ENCODE peak calls at places on chromosomes 1 and 21, in eight cellular contexts. A is left ventricle myocardium inferior, N is BJ, S is lower lobe of right lung, K is dorsolateral prefrontal cortex, M is IMR-90, L is prostate gland, V is kidney epithelial cell. R is an unnamed sample.

GRCh38 chr1:64507897-64508296 is 38.0 kb downstream of the CACHD1 start:
- DNase-seq in A (no peak), N (no peak), S (no peak), K (no peak), M (no peak), L (no peak), V (no peak), R (no peak)

GRCh38 chr1:59427784-59428183 is 130.9 kb downstream of the FGGY start:
- DNase-seq in A (no peak), N (no peak), S (no peak), K (no peak), M (no peak), L (no peak), V (no peak), R (no peak)

GRCh38 chr21:45105906-45106485 is 31.6 kb downstream of the ADARB1 start:
- DNase-seq in A (no peak), N (no peak), S (no peak), K (no peak), M (no peak), L (no peak), V (no peak), R (no peak)

GRCh38 chr1:87612966-87613365 is 284.3 kb downstream of the LMO4 start:
- DNase-seq in A (no peak), N (no peak), S (no peak), K (no peak), M (no peak), L (no peak), V (no peak), R (no peak)

GRCh38 chr1:210233216-210233494 is 559 bp downstream of the SERTAD4 start:
- DNase-seq in A (no peak), N (no peak), S (no peak), K (no peak), M (no peak), L (no peak), V (no peak), R (no peak)

GRCh38 chr1:211738709-211739301 is 63.4 kb upstream of the NEK2 start:
- DNase-seq in A (no peak), N (no peak), S (no peak), K (no peak), M (peak), L (no peak), V (peak), R (no peak)

GRCh38 chr21:37554661-37555379 is 188.2 kb downstream of the DYRK1A start:
- DNase-seq in A (no peak), N (no peak), S (no peak), K (no peak), M (no peak), L (no peak), V (no peak), R (no peak)

GRCh38 chr1:234823191-234824176 is 213.5 kb upstream of the IRF2BP2 start:
- DNase-seq in A (no peak), N (no peak), S (no peak), K (no peak), M (no peak), L (no peak), V (no peak), R (no peak)

GRCh38 chr1:220990417-220991337 is 111.4 kb downstream of the HLX start:
- DNase-seq in A (no peak), N (no peak), S (no peak), K (no peak), M (peak), L (no peak), V (peak), R (peak)

GRCh38 chr1:35568975-35569395 is 4.1 kb upstream of the TFAP2E start:
- DNase-seq in A (no peak), N (no peak), S (peak), K (peak), M (peak), L (peak), V (no peak), R (no peak)

GRCh38 chr1:161738627-161739287 is 10.8 kb upstream of the DUSP12 start:
- DNase-seq in A (peak), N (no peak), S (peak), K (no peak), M (peak), L (no peak), V (no peak), R (no peak)

GRCh38 chr1:165696625-165697100 is 1.7 kb downstream of the ALDH9A1 start:
- DNase-seq in A (no peak), N (peak), S (no peak), K (no peak), M (peak), L (peak), V (no peak), R (peak)

GRCh38 chr1:7491089-7491817 is 279.8 kb upstream of the VAMP3 start:
- DNase-seq in A (no peak), N (peak), S (no peak), K (no peak), M (peak), L (no peak), V (no peak), R (peak)

GRCh38 chr1:157137051-157137772 is 983 bp downstream of the ETV3 start:
- DNase-seq in A (no peak), N (no peak), S (no peak), K (no peak), M (peak), L (peak), V (no peak), R (no peak)

GRCh38 chr1:115041654-115042053 is 12.0 kb downstream of the TSHB start:
- DNase-seq in A (no peak), N (no peak), S (no peak), K (no peak), M (no peak), L (no peak), V (no peak), R (no peak)

GRCh38 chr1:167305705-167306277 is 85.1 kb downstream of the POU2F1 start:
- DNase-seq in A (no peak), N (no peak), S (no peak), K (no peak), M (no peak), L (no peak), V (no peak), R (no peak)

GRCh38 chr1:213295860-213296259 is 244.8 kb downstream of the RPS6KC1 start:
- DNase-seq in A (no peak), N (no peak), S (no peak), K (no peak), M (no peak), L (no peak), V (no peak), R (no peak)

GRCh38 chr1:2582401-2582800 is 4.2 kb upstream of the PRXL2B start:
- DNase-seq in A (no peak), N (no peak), S (peak), K (no peak), M (no peak), L (no peak), V (no peak), R (no peak)

GRCh38 chr1:243818978-243819377 is 31.1 kb downstream of the AKT3 start:
- DNase-seq in A (no peak), N (no peak), S (no peak), K (no peak), M (no peak), L (no peak), V (no peak), R (no peak)

GRCh38 chr1:93056214-93056613 is 22.9 kb upstream of the MTF2 start:
- DNase-seq in A (no peak), N (no peak), S (no peak), K (no peak), M (peak), L (no peak), V (no peak), R (no peak)

GRCh38 chr1:192476802-192477298 is 98.7 kb upstream of the RGS1 start:
- DNase-seq in A (peak), N (no peak), S (peak), K (no peak), M (peak), L (no peak), V (no peak), R (no peak)

GRCh38 chr1:19682257-19682656 is 17.6 kb downstream of the HTR6 start:
- DNase-seq in A (no peak), N (peak), S (no peak), K (peak), M (peak), L (no peak), V (peak), R (peak)

GRCh38 chr1:18926315-18927081 is 24.1 kb upstream of the ALDH4A1 start:
- DNase-seq in A (peak), N (peak), S (no peak), K (no peak), M (peak), L (no peak), V (peak), R (no peak)

GRCh38 chr1:78833491-78833890 is 173.0 kb downstream of the ADGRL4 start:
- DNase-seq in A (no peak), N (peak), S (no peak), K (no peak), M (peak), L (no peak), V (peak), R (peak)

GRCh38 chr1:21126324-21126723 is 50.4 kb downstream of the EIF4G3 start:
- DNase-seq in A (no peak), N (no peak), S (no peak), K (no peak), M (no peak), L (no peak), V (no peak), R (no peak)

GRCh38 chr1:233972951-233973635 is 68.6 kb downstream of the SLC35F3 start:
- DNase-seq in A (no peak), N (no peak), S (no peak), K (no peak), M (no peak), L (no peak), V (no peak), R (no peak)

GRCh38 chr1:226891846-226892533 is 21.6 kb downstream of the PSEN2 start:
- DNase-seq in A (no peak), N (no peak), S (no peak), K (no peak), M (peak), L (no peak), V (no peak), R (no peak)

GRCh38 chr1:106924360-106924759 is 132.1 kb upstream of the PRMT6 start:
- DNase-seq in A (no peak), N (no peak), S (no peak), K (no peak), M (peak), L (no peak), V (peak), R (no peak)

GRCh38 chr1:219422811-219423598 is 189.9 kb downstream of the ZC3H11B start:
- DNase-seq in A (no peak), N (no peak), S (no peak), K (no peak), M (peak), L (no peak), V (peak), R (no peak)

GRCh38 chr1:41773144-41773571 is 145.6 kb downstream of the HIVEP3 start:
- DNase-seq in A (no peak), N (peak), S (no peak), K (no peak), M (peak), L (peak), V (peak), R (peak)

GRCh38 chr21:14753466-14754258 is 207.5 kb upstream of the SAMSN1 start:
- DNase-seq in A (no peak), N (no peak), S (no peak), K (no peak), M (no peak), L (no peak), V (no peak), R (no peak)

GRCh38 chr21:37149411-37149810 is 76.4 kb downstream of the TTC3 start:
- DNase-seq in A (no peak), N (peak), S (no peak), K (no peak), M (peak), L (no peak), V (no peak), R (peak)

GRCh38 chr1:41153750-41154274 is 88.3 kb downstream of the SCMH1 start:
- DNase-seq in A (no peak), N (no peak), S (no peak), K (no peak), M (no peak), L (no peak), V (no peak), R (no peak)

GRCh38 chr21:17903929-17904639 is 84.9 kb upstream of the C21orf91 start:
- DNase-seq in A (no peak), N (no peak), S (no peak), K (no peak), M (no peak), L (no peak), V (no peak), R (no peak)

GRCh38 chr21:17901458-17902092 is 82.4 kb upstream of the C21orf91 start:
- DNase-seq in A (no peak), N (no peak), S (no peak), K (no peak), M (peak), L (no peak), V (no peak), R (no peak)

GRCh38 chr21:17903029-17903806 is 84.1 kb upstream of the C21orf91 start:
- DNase-seq in A (no peak), N (no peak), S (no peak), K (no peak), M (peak), L (no peak), V (no peak), R (peak)

GRCh38 chr21:17900990-17901385 is 81.8 kb upstream of the C21orf91 start:
- DNase-seq in A (no peak), N (no peak), S (no peak), K (no peak), M (no peak), L (no peak), V (no peak), R (no peak)

DNA sequence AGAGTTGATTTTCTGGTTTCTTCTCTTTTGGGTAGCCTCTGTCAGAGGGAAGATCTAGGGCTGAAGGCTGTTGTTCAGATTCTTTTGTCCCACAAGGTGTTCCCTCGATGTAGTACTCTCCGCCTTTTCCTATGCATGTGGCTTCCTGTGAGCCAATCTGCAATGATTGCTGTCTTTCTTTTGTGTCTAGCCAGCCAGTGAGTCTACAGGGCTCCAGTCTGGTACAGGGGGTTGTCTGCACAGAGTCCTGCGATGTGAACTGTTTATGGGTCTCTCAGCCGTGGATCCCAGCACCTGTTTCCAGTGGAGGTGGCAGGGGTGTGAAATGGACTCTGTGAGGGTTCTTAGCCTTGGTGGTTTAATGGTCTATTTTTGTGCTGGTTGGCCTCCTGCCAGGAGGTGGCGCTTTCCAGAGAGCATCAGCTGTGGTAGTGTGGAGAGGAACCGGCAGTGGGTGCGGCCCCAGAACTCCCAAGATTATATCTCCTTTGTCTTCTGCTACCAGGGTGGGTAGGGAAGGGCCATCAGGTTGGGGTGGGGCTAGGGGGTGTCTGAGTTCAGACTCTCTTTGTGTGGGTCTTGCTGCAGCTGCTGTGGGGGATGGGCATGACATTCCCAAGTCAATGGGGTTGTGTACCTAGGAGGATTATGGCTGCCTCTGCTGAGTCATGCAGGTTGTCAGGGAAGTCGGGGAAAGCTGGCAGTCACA is 81.3 kb upstream of the C21orf91 start:
- DNase-seq in A (peak), N (no peak), S (no peak), K (no peak), M (no peak), L (no peak), V (no peak), R (no peak)
- H3K4me3 ChIP-seq in A (no peak), N (no peak), S (no peak), K (no peak), M (no peak), L (no peak), V (no peak), R (no peak)

GRCh38 chr21:36145259-36145658 is 10.4 kb downstream of the CBR3 start:
- DNase-seq in A (no peak), N (no peak), S (no peak), K (no peak), M (no peak), L (no peak), V (no peak), R (no peak)

GRCh38 chr21:36149788-36150187 is 6.8 kb upstream of the DOP1B start:
- DNase-seq in A (no peak), N (no peak), S (peak), K (no peak), M (no peak), L (no peak), V (no peak), R (no peak)

GRCh38 chr21:36147891-36148290 is 8.7 kb upstream of the DOP1B start:
- DNase-seq in A (no peak), N (peak), S (no peak), K (no peak), M (no peak), L (no peak), V (no peak), R (no peak)

GRCh38 chr21:36150192-36150711 is 6.4 kb upstream of the DOP1B start:
- DNase-seq in A (peak), N (no peak), S (peak), K (no peak), M (peak), L (no peak), V (no peak), R (no peak)

DNA sequence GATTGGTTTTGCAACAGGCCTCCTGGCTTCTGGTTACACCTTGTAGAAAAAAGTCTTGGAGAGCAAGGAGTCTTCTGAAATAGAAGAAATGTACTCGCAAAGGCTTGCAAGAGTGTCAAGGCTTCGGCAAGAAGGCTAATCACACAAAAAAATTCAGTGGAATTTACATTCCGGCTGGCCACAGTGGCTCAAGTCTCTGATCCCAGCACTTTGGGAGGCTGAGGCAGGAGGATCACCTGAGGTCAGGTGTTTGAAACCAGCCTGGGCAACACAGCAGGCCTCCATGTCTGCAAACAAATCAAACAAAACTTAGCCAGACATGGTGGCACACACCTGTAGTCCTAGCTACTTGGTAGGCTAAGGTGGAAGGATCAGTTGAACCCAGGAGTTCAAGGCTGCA is 7.7 kb upstream of the DOP1B start:
- DNase-seq in A (no peak), N (no peak), S (no peak), K (no peak), M (no peak), L (no peak), V (no peak), R (no peak)
- TF ChIP-seq CTCF in A (no peak), N (no peak), S (no peak), K (no peak), M (no peak), L (no peak), V (no peak), R (no peak)

GRCh38 chr1:66353207-66353606 is 180.7 kb upstream of the SGIP1 start:
- DNase-seq in A (no peak), N (no peak), S (no peak), K (peak), M (no peak), L (peak), V (no peak), R (no peak)
- H3K4me3 ChIP-seq in A (no peak), N (no peak), S (no peak), K (peak), M (no peak), L (no peak), V (no peak), R (no peak)

DNA sequence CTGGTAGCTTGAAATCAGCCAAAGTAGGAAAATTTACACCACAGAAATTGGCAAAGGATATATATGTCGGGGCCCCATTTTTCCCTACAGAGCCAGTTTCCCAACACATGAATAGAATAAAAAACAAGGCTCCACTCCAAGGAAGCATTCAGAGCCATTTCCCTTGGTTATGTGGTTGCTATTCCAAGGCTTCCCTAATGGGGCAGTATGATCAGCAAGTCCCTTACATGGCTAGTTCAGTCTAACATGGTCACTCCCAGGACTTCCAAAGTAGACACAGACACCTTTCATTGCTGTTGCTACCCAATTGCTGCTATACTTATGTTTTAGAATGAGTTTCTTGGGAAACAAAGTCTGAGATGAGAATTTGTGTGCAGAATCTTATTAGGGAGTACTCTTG is 93.1 kb downstream of the C21orf91 start:
- DNase-seq in A (no peak), N (no peak), S (no peak), K (no peak), M (peak), L (no peak), V (no peak), R (no peak)
- TF ChIP-seq CTCF in A (no peak), N (peak), S (peak), K (no peak), M (peak), L (no peak), V (peak), R (peak)

DNA sequence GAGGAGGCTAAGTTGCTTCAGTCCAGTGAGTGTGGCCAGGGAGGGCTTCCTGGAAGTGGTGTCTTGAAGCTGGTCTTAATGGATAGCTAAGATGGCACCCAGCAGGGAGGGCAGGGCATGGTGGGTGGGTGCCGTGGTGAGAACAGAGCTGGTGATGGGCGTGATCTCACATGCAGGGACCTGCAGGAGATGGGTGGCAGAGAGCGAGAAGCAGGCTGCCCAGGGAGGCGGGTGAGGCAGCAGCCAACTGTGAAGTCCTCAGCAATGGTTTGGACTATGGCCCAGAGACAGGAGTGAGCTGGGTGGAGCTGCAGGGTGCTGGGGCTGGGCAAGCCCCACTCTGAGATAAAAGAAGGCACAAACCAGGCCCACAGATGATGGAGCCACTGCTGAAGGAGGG is 50.7 kb downstream of the UMODL1 start:
- DNase-seq in A (no peak), N (no peak), S (no peak), K (no peak), M (no peak), L (peak), V (no peak), R (no peak)
- H3K4me3 ChIP-seq in A (no peak), N (no peak), S (no peak), K (no peak), M (no peak), L (no peak), V (no peak), R (no peak)

GRCh38 chr1:201827321-201828281 is 1.4 kb upstream of the IPO9 start:
- DNase-seq in A (no peak), N (no peak), S (no peak), K (no peak), M (no peak), L (no peak), V (no peak), R (no peak)

GRCh38 chr1:201828820-201829774 is at the start of gene IPO9:
- DNase-seq in A (peak), N (peak), S (peak), K (peak), M (peak), L (peak), V (peak), R (peak)

GRCh38 chr1:201828451-201828819 is 522 bp upstream of the IPO9 start:
- DNase-seq in A (no peak), N (no peak), S (no peak), K (no peak), M (peak), L (no peak), V (no peak), R (no peak)

GRCh38 chr1:201825245-201825644 is 3.7 kb upstream of the IPO9 start:
- DNase-seq in A (no peak), N (no peak), S (no peak), K (no peak), M (no peak), L (no peak), V (no peak), R (no peak)

DNA sequence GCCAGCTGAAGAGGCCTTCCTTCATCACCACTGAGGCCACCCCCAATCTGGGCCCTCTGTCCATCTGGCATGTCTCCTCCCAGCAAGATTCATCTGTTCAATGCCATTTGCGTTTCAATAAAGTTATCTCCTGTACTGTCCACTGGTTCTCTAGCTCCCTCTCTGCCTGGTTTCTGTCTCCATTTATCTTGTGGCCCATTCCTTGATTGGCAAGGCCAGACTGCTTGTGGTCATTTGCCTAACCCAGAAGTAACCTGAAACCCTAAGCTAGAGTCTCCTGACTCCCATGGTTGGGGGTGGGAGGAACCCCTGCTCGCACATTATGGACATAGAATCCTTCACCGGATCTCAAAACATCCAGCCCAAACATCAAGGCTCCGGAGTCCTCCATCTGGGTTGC is 2.1 kb upstream of the IPO9 start:
- DNase-seq in A (no peak), N (no peak), S (no peak), K (no peak), M (peak), L (no peak), V (no peak), R (no peak)
- TF ChIP-seq CTCF in A (no peak), N (no peak), S (no peak), K (no peak), M (no peak), L (no peak), V (no peak), R (no peak)